ENCODE peak calls at places on chromosomes 11 and 22, in ten cellular contexts. Z, W, M, B, P, I, O, T, F and U are unnamed samples.

GRCh38 chr11:3840289-3840869 is 380 bp downstream of the RHOG start:
- DNase-seq in P (no peak), B (no peak), F (no peak), O (peak), T (peak), M (no peak), I (no peak), W (peak), Z (no peak), U (no peak)

GRCh38 chr22:48204296-48204695 is 1441.8 kb downstream of the TBC1D22A start:
- DNase-seq in T (no peak), M (no peak), W (no peak), Z (no peak), O (no peak), B (no peak), F (no peak), I (no peak), P (no peak), U (no peak)

GRCh38 chr22:23137905-23138520 is 3.8 kb downstream of the RSPH14 start:
- DNase-seq in M (peak), I (peak), F (no peak), T (no peak), Z (no peak), O (peak), B (peak), W (no peak), P (peak), U (no peak)

GRCh38 chr11:134392953-134393615 is 19.0 kb downstream of the B3GAT1 start:
- DNase-seq in T (no peak), W (no peak), P (no peak), O (no peak), F (no peak), I (no peak), B (no peak), M (no peak), Z (no peak), U (no peak)

GRCh38 chr11:105177658-105178057 is 38.1 kb upstream of the CARD18 start:
- DNase-seq in Z (no peak), P (peak), B (no peak), M (no peak), T (no peak), O (no peak), F (no peak), W (no peak), I (no peak), U (no peak)

GRCh38 chr11:3058753-3059664 is 1.8 kb upstream of the CARS1 start:
- DNase-seq in M (no peak), T (no peak), B (no peak), Z (no peak), F (no peak), O (no peak), W (no peak), P (peak), I (no peak), U (no peak)

GRCh38 chr11:79290766-79291165 is 150.1 kb downstream of the TENM4 start:
- DNase-seq in O (no peak), M (no peak), B (no peak), I (no peak), P (no peak), F (no peak), Z (no peak), W (no peak), T (no peak), U (no peak)

GRCh38 chr11:101916422-101916821 is at the start of gene ANGPTL5:
- DNase-seq in I (no peak), P (no peak), M (no peak), O (no peak), B (no peak), Z (no peak), W (no peak), T (no peak), F (no peak), U (no peak)

GRCh38 chr22:38240734-38241252 is 32.0 kb downstream of the TMEM184B start:
- DNase-seq in T (no peak), W (no peak), B (no peak), I (no peak), M (no peak), P (peak), Z (no peak), F (no peak), O (no peak), U (no peak)

GRCh38 chr11:379205-380094 is 10.2 kb downstream of the B4GALNT4 start:
- DNase-seq in P (no peak), W (no peak), B (no peak), O (no peak), M (no peak), Z (no peak), I (no peak), F (no peak), T (no peak), U (no peak)

GRCh38 chr22:29343313-29343805 is 27.9 kb upstream of the RASL10A start:
- DNase-seq in Z (no peak), P (peak), W (no peak), F (no peak), B (no peak), I (no peak), O (no peak), T (no peak), M (no peak), U (peak)

GRCh38 chr11:121487191-121487590 is 34.4 kb upstream of the SORL1-AS1 start:
- DNase-seq in P (no peak), M (no peak), W (no peak), F (no peak), O (no peak), I (no peak), T (no peak), B (no peak), Z (no peak), U (no peak)